ENCODE peak calls at places on chromosome 11, in four cellular contexts. X, J, A and Z are unnamed samples.

GRCh38 chr11:66371627-66372415 is at the start of gene SLC29A2:
- DNase-seq in J (peak), X (no peak), A (peak), Z (peak)

GRCh38 chr11:124970925-124971324 is 16.9 kb downstream of the CCDC15 start:
- DNase-seq in X (peak), A (no peak), J (peak), Z (peak)

GRCh38 chr11:313787-314547 is at the start of gene IFITM1:
- DNase-seq in J (peak), A (peak), X (no peak), Z (no peak)

GRCh38 chr11:1227551-1228182 is 4.8 kb downstream of the MUC5B start:
- DNase-seq in X (no peak), A (no peak), J (peak), Z (peak)

GRCh38 chr11:93700830-93701229 is 39.3 kb downstream of the CEP295 start:
- DNase-seq in A (no peak), X (no peak), J (no peak), Z (no peak)

GRCh38 chr11:117830072-117830471 is 5.5 kb upstream of the FXYD2 start:
- DNase-seq in J (no peak), A (no peak), X (no peak), Z (no peak)

GRCh38 chr11:133659542-133660201 is 127.4 kb upstream of the OPCML start:
- DNase-seq in A (peak), X (no peak), J (no peak), Z (no peak)

GRCh38 chr11:1652778-1653540 is 23.4 kb downstream of the KRTAP5-5 start:
- DNase-seq in A (no peak), J (peak), X (peak), Z (peak)

GRCh38 chr11:130698174-130698573 is 218.1 kb downstream of the SNX19 start:
- DNase-seq in J (no peak), A (no peak), X (no peak), Z (no peak)

GRCh38 chr11:34859496-34859895 is 56.7 kb downstream of the APIP start:
- DNase-seq in A (no peak), X (no peak), J (no peak), Z (no peak)

GRCh38 chr11:70578371-70578770 is 180.0 kb downstream of the CTTN start:
- DNase-seq in A (no peak), X (no peak), J (no peak), Z (no peak)

GRCh38 chr11:48025293-48025982 is 45.1 kb downstream of the PTPRJ start:
- DNase-seq in X (no peak), J (no peak), A (no peak), Z (no peak)

GRCh38 chr11:78991681-78992080 is 417.0 kb upstream of the NARS2 start:
- DNase-seq in A (no peak), X (no peak), J (no peak), Z (no peak)

GRCh38 chr11:59753650-59754493 is 1.3 kb upstream of the STX3 start:
- DNase-seq in A (peak), X (peak), J (peak), Z (peak)

GRCh38 chr11:11302565-11302964 is 50.5 kb downstream of the CSNK2A3 start:
- DNase-seq in X (no peak), A (no peak), J (no peak), Z (no peak)

GRCh38 chr11:65304110-65304509 is 10.6 kb upstream of the CDC42EP2 start:
- DNase-seq in J (no peak), A (no peak), X (no peak), Z (no peak)

GRCh38 chr11:83072689-83073242 is 1.1 kb upstream of the RAB30 start:
- DNase-seq in J (no peak), A (no peak), X (no peak), Z (no peak)

GRCh38 chr11:65003282-65003681 is 6.5 kb upstream of the BATF2 start:
- DNase-seq in J (no peak), A (no peak), X (no peak), Z (no peak)

GRCh38 chr11:128323381-128323780 is 264.0 kb downstream of the ETS1 start:
- DNase-seq in J (no peak), X (no peak), A (no peak), Z (no peak)

GRCh38 chr11:123815116-123815515 is 9.0 kb upstream of the OR6M1 start:
- DNase-seq in J (no peak), A (no peak), X (no peak), Z (no peak)

GRCh38 chr11:65477271-65478029 is 21.4 kb upstream of the MALAT1 start:
- DNase-seq in A (no peak), X (peak), J (peak), Z (peak)

GRCh38 chr11:78549624-78550409 is 24.8 kb downstream of the NARS2 start:
- DNase-seq in X (peak), J (no peak), A (no peak), Z (no peak)

GRCh38 chr11:107859459-107860239 is 1.1 kb upstream of the SLC35F2 start:
- DNase-seq in A (peak), J (peak), X (no peak), Z (peak)

GRCh38 chr11:88531776-88532175 is 194.2 kb upstream of the CTSC start:
- DNase-seq in X (no peak), J (no peak), A (no peak), Z (no peak)

GRCh38 chr11:1532606-1533341 is 39.3 kb downstream of the DUSP8 start:
- DNase-seq in A (no peak), J (no peak), X (no peak), Z (no peak)

DNA sequence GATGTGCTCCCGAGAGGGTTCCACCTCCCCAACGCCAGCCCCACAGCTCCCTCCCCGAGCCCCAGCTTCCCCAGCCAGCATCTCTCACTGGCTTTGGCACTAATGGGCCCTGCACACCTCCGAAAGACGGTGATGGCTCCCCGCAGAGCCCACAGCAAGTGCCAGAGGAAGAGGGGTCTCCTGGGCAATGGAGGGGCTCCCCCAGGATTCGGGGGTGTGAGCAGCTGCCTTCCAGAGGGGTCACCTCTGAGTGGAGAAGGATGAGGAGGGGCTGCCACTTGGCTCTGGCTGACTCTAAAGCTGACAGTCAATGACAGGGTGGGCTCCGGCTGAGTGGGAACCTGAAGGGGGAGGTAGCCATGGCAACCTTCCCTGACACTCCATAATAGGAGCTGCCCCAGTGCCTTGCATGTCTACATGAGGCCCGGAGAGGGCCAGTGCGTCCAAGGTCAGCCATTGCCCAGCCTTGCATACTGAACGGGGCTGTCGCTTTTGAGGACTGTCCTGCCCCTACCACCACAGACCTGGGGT is 98.6 kb upstream of the SYT13 start:
- DNase-seq in J (no peak), X (no peak), A (no peak), Z (no peak)
- TF ChIP-seq REST in J (no peak), X (no peak), A (no peak), Z (no peak)

DNA sequence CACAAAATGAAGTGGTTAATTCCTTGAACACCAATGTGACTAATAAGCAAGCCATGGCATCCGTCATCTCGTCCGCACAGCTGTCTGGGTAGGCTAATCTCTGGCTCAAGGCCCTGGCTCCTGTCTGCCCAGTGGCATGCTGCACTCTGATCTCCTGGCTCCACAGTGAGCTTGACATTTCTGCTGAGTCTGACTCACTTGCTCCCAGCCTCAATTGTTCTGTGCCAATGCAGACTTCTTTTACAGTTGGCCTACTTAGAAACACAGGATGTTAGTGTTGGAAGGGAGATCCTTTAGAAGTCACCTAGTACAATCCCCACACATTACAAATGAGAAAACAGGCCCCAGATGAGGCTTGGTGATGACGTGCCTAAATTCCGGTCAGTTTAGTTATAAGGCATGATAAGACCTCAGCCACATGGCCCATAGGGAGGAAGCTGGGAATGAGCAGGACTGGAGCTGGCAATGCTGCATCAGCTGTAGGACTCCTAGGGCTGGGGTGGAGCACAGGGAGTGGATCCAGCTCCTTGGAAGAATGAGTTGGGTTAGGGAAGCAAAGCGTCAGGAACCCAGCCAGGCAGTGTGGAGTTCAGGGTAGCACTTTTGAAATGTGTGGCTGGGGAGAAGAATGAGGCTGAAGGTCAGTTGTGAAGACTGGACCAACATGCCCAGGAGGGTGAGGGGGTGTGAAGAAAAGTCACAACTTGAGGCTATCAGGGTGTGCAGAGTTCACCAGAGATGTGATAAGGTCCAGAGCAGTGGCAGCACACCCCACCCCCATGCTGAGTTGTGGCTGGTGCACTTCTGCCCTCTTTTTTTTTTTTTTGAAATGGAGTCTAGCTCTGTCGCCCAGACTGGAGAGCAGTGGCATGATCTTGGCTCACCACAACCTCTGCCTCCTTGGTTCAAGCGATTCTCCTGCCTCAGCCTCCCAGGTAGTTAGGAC is 70.2 kb upstream of the EED start:
- DNase-seq in X (peak), A (no peak), J (peak), Z (peak)
- TF ChIP-seq USF2 in X (no peak), A (no peak), J (no peak), Z (no peak)

DNA sequence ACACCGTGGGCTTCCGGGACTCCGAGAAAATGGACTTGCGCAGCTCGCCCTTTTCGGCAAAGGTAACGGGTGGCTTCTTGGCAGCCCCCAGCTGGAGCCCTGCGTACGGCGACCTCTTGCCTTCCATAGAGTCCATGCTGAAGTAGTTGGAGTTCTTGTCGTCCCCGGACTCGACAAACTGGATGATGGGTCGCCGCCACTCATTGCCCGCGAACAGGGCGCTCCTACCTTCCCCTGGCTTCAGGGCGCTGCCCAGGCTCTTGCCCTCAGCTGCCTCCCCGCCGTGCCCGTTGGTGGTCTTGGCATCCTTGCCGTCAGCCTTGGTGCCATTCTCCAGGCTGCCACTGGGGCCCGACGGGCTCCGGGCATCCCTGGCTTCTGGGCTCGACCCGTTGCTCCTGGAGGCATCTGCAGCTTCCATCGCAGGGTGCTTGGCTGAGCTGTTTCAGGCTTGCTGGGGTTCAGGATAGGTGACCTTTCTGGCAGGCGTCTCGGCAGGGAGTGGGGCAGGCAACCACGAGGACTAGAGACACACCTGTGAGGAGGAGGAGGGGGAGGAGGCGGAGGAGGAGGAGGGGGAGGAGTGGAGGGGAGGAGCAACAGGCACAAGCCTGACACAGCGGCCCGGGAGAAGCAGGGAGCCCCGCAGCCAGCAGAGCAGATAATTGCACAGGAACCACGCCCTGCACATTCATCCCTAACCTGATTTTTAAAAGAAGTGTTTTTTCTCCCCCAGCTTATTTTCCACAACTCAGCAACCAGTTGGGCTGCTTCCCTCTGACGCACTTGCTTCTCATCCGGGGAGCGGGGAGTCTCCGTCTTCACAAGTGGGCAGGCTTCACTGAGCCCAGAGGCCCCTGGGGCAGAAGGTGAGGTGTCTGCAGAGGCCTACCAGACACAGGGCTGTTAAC is at the start of gene TRIM29:
- DNase-seq in A (no peak), J (no peak), X (no peak), Z (peak)
- TF ChIP-seq SIN3A in A (no peak), J (no peak), X (no peak), Z (no peak)

GRCh38 chr11:95790123-95790932 is at the start of gene CEP57:
- DNase-seq in X (peak), J (peak), A (peak), Z (peak)
- TF ChIP-seq REST in X (no peak), J (no peak), A (no peak), Z (no peak)

GRCh38 chr11:119449498-119449897 is 26.5 kb upstream of the THY1 start:
- DNase-seq in A (no peak), J (no peak), X (no peak), Z (no peak)
- TF ChIP-seq USF2 in A (no peak), J (no peak), X (no peak), Z (no peak)

DNA sequence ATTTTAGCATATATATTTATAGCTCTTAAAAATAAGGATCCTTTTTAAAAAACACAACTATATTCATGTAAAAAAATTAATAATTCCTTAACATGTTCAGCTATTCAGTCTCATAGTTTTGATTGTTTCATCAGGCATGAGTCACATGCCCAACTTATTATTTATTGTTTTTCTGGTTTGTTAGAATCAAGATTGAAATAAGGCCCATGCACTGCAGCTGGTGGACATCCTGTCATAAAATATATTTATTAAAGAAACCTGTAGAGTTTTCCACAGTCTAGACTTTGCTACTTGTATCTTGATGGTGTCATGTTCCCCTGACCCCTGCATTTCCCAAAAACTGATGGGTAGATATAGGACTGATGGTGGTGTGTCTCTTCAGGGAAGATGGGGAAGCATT is 77.4 kb downstream of the PARVA start:
- DNase-seq in A (no peak), J (no peak), X (no peak), Z (no peak)
- TF ChIP-seq SIN3A in A (no peak), J (no peak), X (no peak), Z (no peak)

GRCh38 chr11:131955901-131956300 is 585.5 kb downstream of the NTM start:
- DNase-seq in X (no peak), A (no peak), J (no peak), Z (no peak)

GRCh38 chr11:131962818-131963217 is 592.4 kb downstream of the NTM start:
- DNase-seq in J (no peak), A (no peak), X (no peak), Z (no peak)

GRCh38 chr11:131954146-131954545 is 583.7 kb downstream of the NTM start:
- DNase-seq in X (no peak), A (no peak), J (no peak), Z (no peak)

GRCh38 chr11:131957891-131958290 is 587.5 kb downstream of the NTM start:
- DNase-seq in A (no peak), J (no peak), X (no peak), Z (no peak)
- TF ChIP-seq REST in A (no peak), J (no peak), X (no peak), Z (no peak)

GRCh38 chr11:72683782-72684200 is 9.6 kb upstream of the PDE2A start:
- DNase-seq in X (peak), A (no peak), J (peak), Z (peak)
- TF ChIP-seq USF2 in X (no peak), A (no peak), J (no peak), Z (no peak)

GRCh38 chr11:69486056-69486772 is 4.8 kb downstream of the LINC01488 start:
- DNase-seq in J (no peak), A (no peak), X (no peak), Z (no peak)

GRCh38 chr11:69487849-69488542 is 6.5 kb downstream of the LINC01488 start:
- DNase-seq in A (no peak), J (no peak), X (no peak), Z (no peak)

GRCh38 chr11:69485337-69486041 is 4.0 kb downstream of the LINC01488 start:
- DNase-seq in A (no peak), X (peak), J (no peak), Z (no peak)

GRCh38 chr11:69487391-69487790 is 5.9 kb downstream of the LINC01488 start:
- DNase-seq in J (no peak), X (no peak), A (no peak), Z (no peak)

GRCh38 chr11:69486773-69487266 is 5.4 kb downstream of the LINC01488 start:
- DNase-seq in J (no peak), X (no peak), A (no peak), Z (no peak)
- TF ChIP-seq SIN3A in J (no peak), X (no peak), A (no peak), Z (no peak)